ENCODE peak calls at places on chromosome 18, in seven cellular contexts. J is AG04450, E is upper lobe of right lung, P is left ventricle myocardium inferior, R is cardiac muscle cell, M is endodermal cell, K is pancreas. C is an unnamed sample. For H3K9me3 and H3K27me3, the result is how much of the 10 kb centered on the place peaks cover.

GRCh38 chr18:11752116-11752911 is 63.2 kb downstream of the GNAL start:
- DNase-seq in J (no peak), P (no peak), M (peak), K (no peak), R (peak), E (no peak), C (no peak)

GRCh38 chr18:45050712-45051639 is 370.3 kb downstream of the SETBP1 start:
- DNase-seq in E (no peak), K (no peak), P (no peak), J (peak), R (no peak), M (no peak), C (no peak)

GRCh38 chr18:57807336-57808117 is 4.4 kb upstream of the ATP8B1 start:
- DNase-seq in R (no peak), M (no peak), E (no peak), P (no peak), K (no peak), J (no peak), C (no peak)

GRCh38 chr18:58390399-58390798 is 238.5 kb downstream of the ALPK2 start:
- DNase-seq in R (no peak), P (no peak), E (no peak), K (no peak), M (peak), J (no peak), C (no peak)

GRCh38 chr18:76358774-76359173 is 136.3 kb downstream of the ZNF516 start:
- DNase-seq in R (no peak), P (no peak), J (no peak), E (no peak), K (no peak), M (no peak), C (no peak)

GRCh38 chr18:1872274-1872673 is 699.0 kb downstream of the METTL4 start:
- DNase-seq in E (no peak), J (no peak), K (no peak), P (no peak), R (no peak), M (no peak), C (no peak)

GRCh38 chr18:79043288-79043687 is 25.9 kb upstream of the ATP9B start:
- DNase-seq in J (no peak), M (no peak), P (no peak), E (no peak), K (no peak), R (no peak), C (no peak)

GRCh38 chr18:48996041-48996440 is 45.3 kb upstream of the SMAD7 start:
- DNase-seq in R (no peak), J (no peak), P (no peak), M (no peak), E (no peak), K (no peak), C (no peak)

GRCh38 chr18:58870130-58870529 is 5.5 kb downstream of the ZNF532 start:
- DNase-seq in J (no peak), E (no peak), R (peak), K (no peak), P (no peak), M (no peak), C (no peak)

GRCh38 chr18:35248429-35248828 is 7.6 kb downstream of the ZNF397 start:
- DNase-seq in J (no peak), R (no peak), P (no peak), M (no peak), K (no peak), E (no peak), C (no peak)
- H3K9me3 ChIP-seq in J (under half), R (under half), P (under half), M (half or more), K (under half), E (under half), C (under half)

GRCh38 chr18:3233433-3234168 is 13.8 kb upstream of the MYOM1 start:
- DNase-seq in K (no peak), R (no peak), E (no peak), M (no peak), J (no peak), P (no peak), C (no peak)

GRCh38 chr18:3235846-3236245 is 11.8 kb upstream of the MYL12A start:
- DNase-seq in P (no peak), E (no peak), K (no peak), M (no peak), R (no peak), J (no peak), C (no peak)

GRCh38 chr18:3234457-3234856 is 13.1 kb upstream of the MYL12A start:
- DNase-seq in J (no peak), M (no peak), P (no peak), R (no peak), K (no peak), E (no peak), C (peak)

GRCh38 chr18:3236470-3236869 is 11.1 kb upstream of the MYL12A start:
- DNase-seq in P (no peak), R (no peak), E (no peak), K (no peak), M (no peak), J (no peak), C (no peak)

GRCh38 chr18:3238742-3239141 is 8.9 kb upstream of the MYL12A start:
- DNase-seq in P (no peak), M (no peak), E (no peak), K (no peak), J (no peak), R (no peak), C (peak)
- TF ChIP-seq CTCF in P (no peak), M (peak), E (no peak), K (no peak), J (peak), R (no peak), C (peak)

DNA sequence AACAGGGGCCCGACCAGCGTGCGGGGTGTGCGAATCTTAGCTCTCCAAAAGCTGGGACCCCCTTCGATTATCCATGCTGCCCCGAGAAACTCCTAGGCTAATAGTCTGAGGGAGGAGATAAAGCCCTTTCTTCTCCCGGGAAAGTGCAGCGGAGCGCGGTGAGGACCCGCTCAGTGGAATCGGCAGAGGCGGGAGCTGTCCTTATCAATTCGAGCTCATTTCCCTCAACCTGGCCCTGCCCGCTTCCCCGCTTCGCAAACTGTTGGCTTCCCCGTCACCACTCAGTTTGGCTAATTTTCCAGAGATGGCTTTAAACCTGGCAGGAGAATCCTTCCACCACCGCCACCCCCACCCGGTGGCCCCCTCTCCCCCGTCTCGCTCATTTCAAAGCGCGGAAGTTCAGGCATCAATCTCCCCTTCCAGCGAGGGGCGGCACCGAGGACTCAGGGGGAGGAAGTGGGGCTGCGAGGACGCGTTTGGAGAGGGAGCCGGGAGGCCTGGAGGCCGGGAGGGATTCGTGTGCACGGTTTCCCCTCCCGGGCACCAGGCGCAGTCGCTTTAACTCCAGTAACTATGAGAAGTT is 1.6 kb downstream of the KLHL14 start:
- DNase-seq in P (no peak), K (no peak), R (peak), E (no peak), J (no peak), M (peak), C (peak)
- H3K27me3 ChIP-seq in P (half or more), K (under half), R (under half), E (under half), J (under half), M (half or more), C (half or more)

DNA sequence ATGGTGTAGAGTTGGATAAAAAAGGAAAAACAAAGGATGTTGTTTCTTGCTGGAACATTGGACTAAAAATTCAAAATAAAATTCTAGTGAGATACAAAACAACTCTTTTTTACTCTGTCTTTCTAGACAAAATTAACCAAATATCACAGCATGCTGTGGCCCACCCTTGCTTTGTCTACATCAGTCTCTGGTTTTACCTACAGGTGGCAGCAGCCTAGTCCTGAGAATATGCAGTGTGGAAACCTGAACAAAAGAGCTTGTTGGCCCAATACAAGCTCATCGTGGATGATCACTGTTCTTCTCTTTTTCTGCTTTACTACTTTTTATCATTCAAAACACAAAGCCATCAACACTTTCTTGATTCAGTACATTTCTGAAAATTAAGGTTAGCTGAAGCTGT is 210.4 kb downstream of the CDH19 start:
- DNase-seq in R (no peak), J (no peak), P (no peak), K (no peak), M (no peak), E (no peak), C (no peak)
- H3K9me3 ChIP-seq in R (under half), J (under half), P (under half), K (under half), M (under half), E (under half), C (under half)

GRCh38 chr18:55338955-55339662 is 248.9 kb downstream of the TCF4 start:
- DNase-seq in E (no peak), R (no peak), P (no peak), J (no peak), M (no peak), K (no peak), C (no peak)
- TF ChIP-seq CTCF in E (no peak), R (no peak), P (peak), J (peak), M (peak), K (no peak), C (no peak)

C was measured in WERI-Rb-1.